ENCODE peak calls at places on chromosomes 12 and 14, in five cellular contexts. One of them, this sample, is unnamed.

GRCh38 chr12:125683748-125684381 is 618.6 kb downstream of the AACS start:
- DNase-seq in A549: no peak
- DNase-seq in A172: no peak
- DNase-seq in EL: no peak
- DNase-seq in SK-N-SH: peak; percentile 66
- DNase-seq in this sample: no peak

GRCh38 chr12:56927281-56927680 is 6.9 kb downstream of the SDR9C7 start:
- DNase-seq in A549: no peak
- DNase-seq in A172: no peak
- DNase-seq in EL: no peak
- DNase-seq in SK-N-SH: no peak
- DNase-seq in this sample: no peak

GRCh38 chr14:53955671-53956426 is 776 bp downstream of the BMP4 start:
- DNase-seq in A549: no peak
- DNase-seq in A172: no peak
- DNase-seq in EL: peak; percentile 74
- DNase-seq in SK-N-SH: no peak
- DNase-seq in this sample: peak; percentile 70

GRCh38 chr12:102543931-102544485 is 63.6 kb upstream of the IGF1 start:
- DNase-seq in A549: no peak
- DNase-seq in A172: no peak
- DNase-seq in EL: peak; percentile 18
- DNase-seq in SK-N-SH: no peak
- DNase-seq in this sample: no peak

GRCh38 chr14:97281741-97282140 is 484.6 kb downstream of the VRK1 start:
- DNase-seq in A549: no peak
- DNase-seq in A172: no peak
- DNase-seq in EL: no peak
- DNase-seq in SK-N-SH: no peak
- DNase-seq in this sample: no peak

GRCh38 chr14:26276757-26277156 is 321.1 kb downstream of the NOVA1 start:
- DNase-seq in A549: no peak
- DNase-seq in A172: no peak
- DNase-seq in EL: no peak
- DNase-seq in SK-N-SH: no peak
- DNase-seq in this sample: no peak

GRCh38 chr12:109656681-109657262 is 56.9 kb upstream of the FAM222A start:
- DNase-seq in A549: no peak
- DNase-seq in A172: no peak
- DNase-seq in EL: no peak
- DNase-seq in SK-N-SH: peak; percentile 88
- DNase-seq in this sample: no peak

GRCh38 chr12:1099158-1099557 is 108.1 kb downstream of the ERC1 start:
- DNase-seq in A549: no peak
- DNase-seq in A172: no peak
- DNase-seq in EL: no peak
- DNase-seq in SK-N-SH: no peak
- DNase-seq in this sample: no peak

GRCh38 chr12:53004178-53004577 is 2.1 kb upstream of the EIF4B start:
- DNase-seq in A549: no peak
- DNase-seq in A172: peak; percentile 48
- DNase-seq in EL: peak; percentile 51
- DNase-seq in SK-N-SH: no peak
- DNase-seq in this sample: no peak

GRCh38 chr12:119659289-119659897 is 8.5 kb upstream of the PRKAB1 start:
- DNase-seq in A549: peak; percentile 52
- DNase-seq in A172: no peak
- DNase-seq in EL: peak; percentile 21
- DNase-seq in SK-N-SH: peak; percentile 69
- DNase-seq in this sample: no peak

GRCh38 chr12:28278499-28278898 is 88.2 kb downstream of the CCDC91 start:
- DNase-seq in A549: no peak
- DNase-seq in A172: no peak
- DNase-seq in EL: no peak
- DNase-seq in SK-N-SH: no peak
- DNase-seq in this sample: no peak

GRCh38 chr12:102514696-102515095 is 34.3 kb upstream of the IGF1 start:
- DNase-seq in A549: no peak
- DNase-seq in A172: no peak
- DNase-seq in EL: no peak
- DNase-seq in SK-N-SH: no peak
- DNase-seq in this sample: no peak

GRCh38 chr12:7369274-7369729 is 65.4 kb downstream of the ACSM4 start:
- DNase-seq in A549: no peak
- DNase-seq in A172: peak; percentile 61
- DNase-seq in EL: peak; percentile 73
- DNase-seq in SK-N-SH: peak; percentile 76
- DNase-seq in this sample: peak; percentile 39

GRCh38 chr12:49941556-49942511 is 8.7 kb upstream of the AQP2 start:
- DNase-seq in A549: no peak
- DNase-seq in A172: no peak
- DNase-seq in EL: no peak
- DNase-seq in SK-N-SH: no peak
- DNase-seq in this sample: no peak

GRCh38 chr14:99235578-99235977 is 36.4 kb downstream of the BCL11B start:
- DNase-seq in A549: no peak
- DNase-seq in A172: no peak
- DNase-seq in EL: no peak
- DNase-seq in SK-N-SH: no peak
- DNase-seq in this sample: no peak

GRCh38 chr14:25108959-25109358 is 59.0 kb upstream of the STXBP6 start:
- DNase-seq in A549: no peak
- DNase-seq in A172: no peak
- DNase-seq in EL: no peak
- DNase-seq in SK-N-SH: no peak
- DNase-seq in this sample: no peak

GRCh38 chr12:20058068-20058467 is 310.3 kb upstream of the PDE3A start:
- DNase-seq in A549: no peak
- DNase-seq in A172: no peak
- DNase-seq in EL: no peak
- DNase-seq in SK-N-SH: no peak
- DNase-seq in this sample: no peak

GRCh38 chr12:87509233-87509820 is 519.9 kb downstream of the C12orf50 start:
- DNase-seq in A549: peak; percentile 20
- DNase-seq in A172: peak; percentile 83
- DNase-seq in EL: peak; percentile 38
- DNase-seq in SK-N-SH: peak; percentile 10
- DNase-seq in this sample: no peak

GRCh38 chr14:100872241-100872640 is 31.3 kb downstream of the RTL1 start:
- DNase-seq in A549: no peak
- DNase-seq in A172: no peak
- DNase-seq in EL: peak; percentile 14
- DNase-seq in SK-N-SH: no peak
- DNase-seq in this sample: no peak

GRCh38 chr12:54022960-54023884 is 5.0 kb upstream of the HOXC6 start:
- DNase-seq in A549: no peak
- DNase-seq in A172: no peak
- DNase-seq in EL: no peak
- DNase-seq in SK-N-SH: no peak
- DNase-seq in this sample: no peak

GRCh38 chr12:32051511-32052299 is 54.9 kb upstream of the BICD1 start:
- DNase-seq in A549: peak; percentile 62
- DNase-seq in A172: peak; percentile 93
- DNase-seq in EL: peak; percentile 98
- DNase-seq in SK-N-SH: no peak
- DNase-seq in this sample: no peak

GRCh38 chr12:102964872-102965271 is 7.4 kb downstream of the ASCL1 start:
- DNase-seq in A549: peak; percentile 33
- DNase-seq in A172: no peak
- DNase-seq in EL: no peak
- DNase-seq in SK-N-SH: peak; percentile 65
- DNase-seq in this sample: no peak

GRCh38 chr12:122200541-122201175 is 2.9 kb upstream of the B3GNT4 start:
- DNase-seq in A549: no peak
- DNase-seq in A172: no peak
- DNase-seq in EL: no peak
- DNase-seq in SK-N-SH: peak; percentile 59
- DNase-seq in this sample: no peak

GRCh38 chr12:79423560-79423959 is 267.2 kb downstream of the PAWR start:
- DNase-seq in A549: no peak
- DNase-seq in A172: no peak
- DNase-seq in EL: no peak
- DNase-seq in SK-N-SH: no peak
- DNase-seq in this sample: no peak

GRCh38 chr12:13376627-13377373 is 180.3 kb downstream of the EMP1 start:
- DNase-seq in A549: no peak
- DNase-seq in A172: no peak
- DNase-seq in EL: no peak
- DNase-seq in SK-N-SH: no peak
- DNase-seq in this sample: no peak

GRCh38 chr14:56422703-56423213 is 156.8 kb upstream of the TMEM260 start:
- DNase-seq in A549: peak; percentile 55
- DNase-seq in A172: peak; percentile 8
- DNase-seq in EL: peak; percentile 40
- DNase-seq in SK-N-SH: peak; percentile 28
- DNase-seq in this sample: peak; percentile 57

GRCh38 chr12:5691943-5692342 is 253.1 kb downstream of the ANO2 start:
- DNase-seq in A549: no peak
- DNase-seq in A172: no peak
- DNase-seq in EL: no peak
- DNase-seq in SK-N-SH: no peak
- DNase-seq in this sample: no peak

GRCh38 chr12:56087220-56087619 is 7.3 kb downstream of the ERBB3 start:
- DNase-seq in A549: no peak
- DNase-seq in A172: peak; percentile 27
- DNase-seq in EL: no peak
- DNase-seq in SK-N-SH: no peak
- DNase-seq in this sample: peak; percentile 83

GRCh38 chr14:101876539-101876938 is 87.8 kb upstream of the DYNC1H1 start:
- DNase-seq in A549: no peak
- DNase-seq in A172: no peak
- DNase-seq in EL: peak; percentile 14
- DNase-seq in SK-N-SH: peak; percentile 87
- DNase-seq in this sample: peak; percentile 86

GRCh38 chr12:67980391-67980790 is 8.9 kb upstream of the IFNG-AS1 start:
- DNase-seq in A549: no peak
- DNase-seq in A172: no peak
- DNase-seq in EL: no peak
- DNase-seq in SK-N-SH: no peak
- DNase-seq in this sample: no peak

GRCh38 chr12:127613056-127613455 is 653.9 kb upstream of the TMEM132C start:
- DNase-seq in A549: no peak
- DNase-seq in A172: peak; percentile 2
- DNase-seq in EL: no peak
- DNase-seq in SK-N-SH: no peak
- DNase-seq in this sample: no peak

GRCh38 chr12:52173526-52173925 is 18.3 kb downstream of the KRT80 start:
- DNase-seq in A549: no peak
- DNase-seq in A172: no peak
- DNase-seq in EL: no peak
- DNase-seq in SK-N-SH: no peak
- DNase-seq in this sample: no peak

GRCh38 chr12:119780786-119781434 is 96.2 kb downstream of the CIT start:
- DNase-seq in A549: peak; percentile 64
- DNase-seq in A172: peak; percentile 47
- DNase-seq in EL: peak; percentile 41
- DNase-seq in SK-N-SH: peak; percentile 59
- DNase-seq in this sample: peak; percentile 36

GRCh38 chr12:122087431-122088180 is 9.1 kb downstream of the MLXIP start:
- DNase-seq in A549: no peak
- DNase-seq in A172: no peak
- DNase-seq in EL: no peak
- DNase-seq in SK-N-SH: no peak
- DNase-seq in this sample: no peak

GRCh38 chr12:122403831-122404230 is 18.6 kb downstream of the CLIP1 start:
- DNase-seq in A549: no peak
- DNase-seq in A172: no peak
- DNase-seq in EL: no peak
- DNase-seq in SK-N-SH: no peak
- DNase-seq in this sample: no peak

GRCh38 chr12:22100952-22101748 is 55.1 kb downstream of the CMAS start:
- DNase-seq in A549: no peak
- DNase-seq in A172: peak; percentile 42
- DNase-seq in EL: peak; percentile 55
- DNase-seq in SK-N-SH: no peak
- DNase-seq in this sample: peak; percentile 26

GRCh38 chr14:62886461-62886860 is 158.8 kb downstream of the KCNH5 start:
- DNase-seq in A549: no peak
- DNase-seq in A172: no peak
- DNase-seq in EL: no peak
- DNase-seq in SK-N-SH: no peak
- DNase-seq in this sample: no peak